ENCODE peak calls at places on chromosomes 3 and 15, in four cellular contexts. I is left ventricle myocardium superior, V is islet precursor cell, H is endothelial cell of umbilical vein. M is an unnamed sample.

GRCh38 chr3:52847241-52847640 is 12.4 kb upstream of the MUSTN1 start:
- DNase-seq in I (no peak), H (no peak), V (no peak), M (no peak)

GRCh38 chr3:24495334-24495994 is 814 bp upstream of the THRB start:
- DNase-seq in H (no peak), V (peak), I (peak), M (peak)

GRCh38 chr3:56915969-56916586 is 114.3 kb upstream of the ARHGEF3 start:
- DNase-seq in I (peak), H (no peak), V (peak), M (no peak)

GRCh38 chr15:78083186-78083585 is 5.7 kb upstream of the TBC1D2B start:
- DNase-seq in V (no peak), H (no peak), I (no peak), M (no peak)

GRCh38 chr3:126102011-126102410 is 18.1 kb upstream of the SLC41A3 start:
- DNase-seq in V (no peak), H (no peak), I (no peak), M (no peak)

GRCh38 chr15:77659350-77660321 is 26.9 kb upstream of the LINGO1 start:
- DNase-seq in V (peak), H (peak), I (peak), M (no peak)

GRCh38 chr3:71486831-71487230 is 96.7 kb downstream of the FOXP1 start:
- DNase-seq in H (no peak), V (no peak), I (no peak), M (no peak)

GRCh38 chr3:114086356-114086755 is 29.8 kb downstream of the QTRT2 start:
- DNase-seq in V (no peak), I (no peak), H (no peak), M (no peak)

GRCh38 chr15:35481992-35482391 is 64.0 kb downstream of the DPH6 start:
- DNase-seq in V (peak), I (no peak), H (peak), M (peak)

GRCh38 chr3:170614214-170614966 is 28.5 kb upstream of the SLC7A14 start:
- DNase-seq in H (peak), I (peak), V (no peak), M (peak)

GRCh38 chr3:132378048-132378762 is 39.1 kb upstream of the DNAJC13 start:
- DNase-seq in I (no peak), H (no peak), V (no peak), M (no peak)

GRCh38 chr3:52195823-52196331 is 2.1 kb upstream of the ALAS1 start:
- DNase-seq in H (peak), I (no peak), V (peak), M (no peak)

M was measured in trophoblast cell.